ENCODE peak calls at places on chromosomes 16 and 17, in ten cellular contexts. T is ascending aorta, C is lung, G is lower lobe of right lung, Z is stomach, K is colonic mucosa, E is tibial artery, Q is kidney, D is neural progenitor cell, F is suprapubic skin. X is an unnamed sample. For H3K4me1, the result is how much of the 10 kb centered on the place peaks cover.

GRCh38 chr17:50205111-50205821 is 3.8 kb upstream of the COL1A1 start:
- DNase-seq in T (no peak), C (no peak), G (no peak), Z (no peak), K (no peak), E (peak), Q (peak), D (no peak), F (no peak), X (no peak)

GRCh38 chr16:10754941-10755340 is 11.3 kb downstream of the NUBP1 start:
- DNase-seq in T (no peak), C (no peak), G (no peak), Z (no peak), K (no peak), E (no peak), Q (no peak), D (no peak), F (no peak), X (no peak)

GRCh38 chr17:4487820-4488716 is 10.6 kb upstream of the SPNS2 start:
- DNase-seq in T (no peak), C (no peak), G (no peak), Z (no peak), K (no peak), E (no peak), Q (no peak), D (no peak), F (no peak), X (no peak)

GRCh38 chr17:11899494-11899893 is 97.8 kb downstream of the ZNF18 start:
- DNase-seq in T (no peak), C (no peak), G (no peak), Z (no peak), K (no peak), E (no peak), Q (no peak), D (peak), F (no peak), X (no peak)

GRCh38 chr16:54812229-54812628 is 118.4 kb upstream of the IRX5 start:
- DNase-seq in T (no peak), C (no peak), G (no peak), Z (no peak), K (no peak), E (no peak), Q (no peak), D (no peak), F (no peak), X (no peak)

GRCh38 chr17:19002805-19003542 is 1.6 kb downstream of the FAM83G start:
- DNase-seq in T (no peak), C (no peak), G (no peak), Z (no peak), K (no peak), E (no peak), Q (no peak), D (peak), F (no peak), X (no peak)

GRCh38 chr16:88358033-88358481 is 24.7 kb upstream of the ZNF469 start:
- DNase-seq in T (no peak), C (no peak), G (peak), Z (no peak), K (no peak), E (no peak), Q (peak), D (no peak), F (no peak), X (no peak)

GRCh38 chr17:44970136-44970737 is 2.1 kb upstream of the C1QL1 start:
- DNase-seq in T (no peak), C (no peak), G (no peak), Z (no peak), K (no peak), E (no peak), Q (no peak), D (peak), F (no peak), X (peak)

GRCh38 chr17:40313660-40314556 is 4.9 kb downstream of the RARA start:
- DNase-seq in T (no peak), C (no peak), G (no peak), Z (no peak), K (no peak), E (no peak), Q (no peak), D (no peak), F (no peak), X (no peak)

GRCh38 chr17:80142929-80143328 is 4.0 kb downstream of the EIF4A3 start:
- DNase-seq in T (no peak), C (no peak), G (no peak), Z (no peak), K (no peak), E (no peak), Q (no peak), D (no peak), F (no peak), X (no peak)

GRCh38 chr16:51542856-51543510 is 391.9 kb upstream of the SALL1 start:
- DNase-seq in T (no peak), C (no peak), G (no peak), Z (no peak), K (no peak), E (no peak), Q (no peak), D (peak), F (no peak), X (no peak)

GRCh38 chr17:5872831-5873230 is 197.3 kb upstream of the WSCD1 start:
- DNase-seq in T (no peak), C (no peak), G (no peak), Z (no peak), K (no peak), E (no peak), Q (no peak), D (no peak), F (no peak), X (no peak)

GRCh38 chr17:58870747-58871146 is 115.1 kb downstream of the PPM1E start:
- DNase-seq in T (no peak), C (no peak), G (no peak), Z (no peak), K (no peak), E (no peak), Q (no peak), D (no peak), F (no peak), X (no peak)

GRCh38 chr17:79948406-79948917 is 87.2 kb downstream of the TBC1D16 start:
- DNase-seq in T (no peak), C (no peak), G (peak), Z (no peak), K (no peak), E (no peak), Q (peak), D (no peak), F (no peak), X (no peak)

GRCh38 chr17:1557355-1558095 is 5.1 kb downstream of the PITPNA start:
- DNase-seq in T (no peak), C (no peak), G (no peak), Z (no peak), K (peak), E (no peak), Q (no peak), D (no peak), F (peak), X (no peak)
- H3K4me1 ChIP-seq in T (under half), C (under half), G (half or more), Z (half or more), K (under half), E (under half), Q (under half), D (under half), F (half or more), X (under half)

GRCh38 chr16:48271728-48272127 is 24.4 kb upstream of the ABCC11 start:
- DNase-seq in T (no peak), C (no peak), G (no peak), Z (no peak), K (no peak), E (no peak), Q (no peak), D (no peak), F (no peak), X (no peak)
- TF ChIP-seq CTCF in T (peak), C (no peak), G (no peak), Z (no peak), K (no peak), E (peak), Q (no peak), D (no peak), F (no peak), X (no peak)

GRCh38 chr16:4370151-4370550 is 1.5 kb upstream of the VASN start:
- DNase-seq in T (no peak), C (no peak), G (no peak), Z (no peak), K (no peak), E (no peak), Q (no peak), D (no peak), F (no peak), X (no peak)
- H3K4me1 ChIP-seq in T (under half), C (under half), G (half or more), Z (half or more), K (under half), E (half or more), Q (under half), D (under half), F (half or more), X (under half)

DNA sequence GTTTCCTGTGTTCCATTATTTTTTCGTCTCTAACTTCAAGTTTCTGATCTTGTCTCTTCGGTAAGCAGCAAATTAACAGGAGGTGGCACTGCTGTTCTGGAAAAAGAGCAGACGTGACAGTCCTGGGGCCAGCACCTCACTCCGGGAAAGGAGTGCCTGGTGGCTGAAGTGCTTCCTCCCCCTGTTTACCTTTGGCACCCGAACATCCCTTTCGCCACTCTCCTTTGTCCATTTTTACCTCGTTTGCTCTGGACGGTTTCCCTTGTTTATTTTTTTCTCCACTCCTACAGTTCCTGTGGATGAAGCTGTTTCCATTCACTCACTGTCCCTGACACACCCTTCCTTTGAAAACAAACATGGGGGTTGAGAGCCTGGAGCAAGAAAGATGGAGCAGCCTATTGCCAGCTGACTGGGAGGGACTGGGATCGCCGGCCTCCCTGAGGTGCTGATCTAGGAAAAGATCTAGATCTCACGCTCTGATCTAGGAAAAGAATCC is 12.6 kb downstream of the SAP30BP start:
- DNase-seq in T (no peak), C (peak), G (peak), Z (peak), K (peak), E (no peak), Q (peak), D (no peak), F (no peak), X (no peak)
- TF ChIP-seq CTCF in T (no peak), C (peak), G (peak), Z (no peak), K (no peak), E (no peak), Q (peak), D (no peak), F (no peak), X (no peak)

DNA sequence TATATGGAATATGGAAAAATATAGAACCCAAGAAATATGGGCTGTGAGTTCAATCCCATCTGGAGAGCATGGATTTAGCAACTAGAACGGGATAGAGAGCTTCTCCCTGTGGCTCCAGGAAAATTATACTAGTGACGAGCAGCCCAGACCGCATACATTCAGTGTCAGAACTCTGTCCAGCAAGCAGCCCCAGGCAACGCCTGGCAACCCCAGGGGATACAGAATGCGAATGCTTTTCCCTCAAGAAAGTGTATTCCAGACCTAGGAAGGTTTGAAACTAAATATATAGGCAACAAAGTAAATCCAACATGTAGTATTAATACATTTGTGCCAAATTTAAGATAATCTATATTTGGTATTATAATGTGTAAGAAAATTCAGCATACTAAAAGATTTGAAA is 13.6 kb upstream of the ASGR2 start:
- DNase-seq in T (no peak), C (no peak), G (no peak), Z (no peak), K (no peak), E (no peak), Q (peak), D (no peak), F (no peak), X (no peak)
- H3K4me1 ChIP-seq in T (under half), C (under half), G (under half), Z (under half), K (under half), E (under half), Q (under half), D (under half), F (under half), X (under half)

GRCh38 chr17:77403854-77404253 is 263.1 kb downstream of the SEC14L1 start:
- DNase-seq in T (no peak), C (no peak), G (no peak), Z (no peak), K (no peak), E (no peak), Q (no peak), D (no peak), F (no peak), X (no peak)

GRCh38 chr17:77399319-77399959 is 258.7 kb downstream of the SEC14L1 start:
- DNase-seq in T (no peak), C (no peak), G (no peak), Z (no peak), K (no peak), E (no peak), Q (no peak), D (no peak), F (no peak), X (no peak)

GRCh38 chr17:77398274-77398673 is 257.5 kb downstream of the SEC14L1 start:
- DNase-seq in T (no peak), C (no peak), G (no peak), Z (no peak), K (no peak), E (no peak), Q (no peak), D (no peak), F (no peak), X (no peak)

GRCh38 chr17:77402159-77402731 is 261.5 kb downstream of the SEC14L1 start:
- DNase-seq in T (no peak), C (no peak), G (no peak), Z (no peak), K (no peak), E (no peak), Q (no peak), D (no peak), F (no peak), X (no peak)

DNA sequence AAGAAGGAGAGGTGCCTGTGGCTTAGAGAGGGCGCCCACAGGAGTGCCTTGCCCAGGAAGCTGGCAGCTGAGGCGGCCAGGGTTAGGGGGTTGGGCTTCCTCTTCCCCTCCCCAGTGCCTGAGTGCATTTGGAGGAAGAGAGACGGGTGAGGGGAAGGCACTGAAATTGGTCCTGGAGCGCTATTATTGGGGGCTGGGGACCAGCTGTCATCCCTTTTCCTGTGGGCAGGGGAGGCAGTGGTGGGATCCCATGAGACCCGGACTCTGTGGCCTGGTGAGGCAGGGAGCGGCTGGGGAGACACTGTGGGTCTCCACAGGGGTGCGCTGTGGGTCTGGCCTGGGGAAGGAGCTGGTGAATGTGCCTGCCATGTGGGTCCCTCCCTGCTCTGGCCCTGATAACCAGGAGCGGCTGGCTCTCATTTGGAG is 259.7 kb downstream of the SEC14L1 start:
- DNase-seq in T (no peak), C (peak), G (peak), Z (peak), K (no peak), E (no peak), Q (peak), D (peak), F (no peak), X (peak)
- TF ChIP-seq CTCF in T (peak), C (peak), G (peak), Z (no peak), K (no peak), E (peak), Q (no peak), D (peak), F (peak), X (peak)

DNA sequence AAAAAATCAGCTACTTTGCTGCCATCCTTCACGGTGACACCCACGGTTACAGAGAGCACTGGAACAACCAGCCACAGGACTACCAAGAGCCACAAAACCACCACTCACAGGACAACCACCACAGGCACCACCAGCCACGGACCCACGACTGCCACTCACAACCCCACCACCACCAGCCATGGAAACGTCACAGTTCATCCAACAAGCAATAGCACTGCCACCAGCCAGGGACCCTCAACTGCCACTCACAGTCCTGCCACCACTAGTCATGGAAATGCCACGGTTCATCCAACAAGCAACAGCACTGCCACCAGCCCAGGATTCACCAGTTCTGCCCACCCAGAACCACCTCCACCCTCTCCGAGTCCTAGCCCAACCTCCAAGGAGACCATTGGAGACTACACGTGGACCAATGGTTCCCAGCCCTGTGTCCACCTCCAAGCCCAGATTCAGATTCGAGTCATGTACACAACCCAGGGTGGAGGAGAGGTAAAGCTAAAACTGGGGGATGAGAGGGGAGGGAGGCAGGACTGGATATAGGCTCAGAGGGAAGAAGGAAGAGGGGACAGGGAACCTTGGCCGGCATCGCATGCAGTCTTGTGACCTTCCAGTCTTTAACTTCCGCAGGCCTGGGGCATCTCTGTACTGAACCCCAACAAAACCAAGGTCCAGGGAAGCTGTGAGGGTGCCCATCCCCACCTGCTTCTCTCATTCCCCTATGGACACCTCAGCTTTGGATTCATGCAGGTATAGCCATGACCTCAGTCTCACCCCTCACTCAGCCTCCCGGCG is 597 bp downstream of the CD68 start:
- DNase-seq in T (no peak), C (peak), G (no peak), Z (no peak), K (no peak), E (no peak), Q (peak), D (no peak), F (no peak), X (no peak)
- H3K4me1 ChIP-seq in T (under half), C (under half), G (half or more), Z (half or more), K (under half), E (half or more), Q (under half), D (under half), F (half or more), X (under half)

DNA sequence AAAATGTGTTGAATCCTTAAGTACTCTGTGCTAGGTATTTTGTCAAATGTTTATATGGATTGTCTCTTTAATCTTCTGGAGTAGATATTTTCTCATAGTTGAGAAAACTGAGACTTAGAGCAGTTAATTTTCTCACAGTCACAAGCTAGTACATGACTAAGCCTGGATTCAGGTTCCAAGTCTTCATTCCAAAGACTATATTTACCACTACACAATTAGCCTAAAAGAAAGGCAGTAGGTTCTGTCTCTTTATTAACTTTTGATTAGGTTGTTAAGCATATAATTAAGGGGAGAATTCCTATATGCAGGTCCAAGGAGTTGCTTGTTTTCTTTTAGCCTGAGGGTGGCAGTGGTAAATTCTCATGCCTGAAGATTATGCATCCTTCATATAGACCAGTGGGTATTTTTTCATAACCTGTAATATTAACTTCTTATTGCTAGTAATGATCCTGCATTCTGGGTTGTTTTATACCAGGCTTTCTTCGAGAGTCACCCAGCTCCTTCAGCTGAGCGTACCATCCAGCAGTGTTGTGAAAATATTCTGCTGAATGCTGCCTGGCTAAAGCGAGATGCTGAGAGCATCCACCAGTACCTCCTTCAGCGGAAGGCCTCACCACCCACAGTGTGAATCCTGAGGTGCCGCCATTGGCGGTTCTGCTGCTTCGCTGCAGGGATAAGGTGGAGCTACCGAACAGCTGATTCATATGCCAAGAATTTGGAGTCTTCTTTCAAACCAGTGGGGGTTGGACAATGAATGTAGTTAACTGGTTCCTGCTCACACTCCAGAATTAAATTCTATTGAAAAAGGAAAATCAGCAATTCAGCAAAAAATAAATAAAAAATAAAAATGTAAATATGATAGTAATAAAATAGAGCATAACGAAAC is 28.2 kb upstream of the KPNB1 start:
- DNase-seq in T (no peak), C (no peak), G (no peak), Z (no peak), K (no peak), E (no peak), Q (peak), D (peak), F (no peak), X (no peak)
- TF ChIP-seq CTCF in T (no peak), C (no peak), G (no peak), Z (no peak), K (no peak), E (no peak), Q (no peak), D (no peak), F (no peak), X (no peak)

X was measured in BE2C.